ENCODE peak calls at places on chromosome 6, in four cellular contexts. O is NCI-H1092 treated with DMSO at 0.1 percent for 48 hours, P is GM03348, W is AML-193. A is an unnamed sample.

GRCh38 chr6:129643968-129644367 is 66.0 kb downstream of the ARHGAP18 start:
- DNase-seq in O (no peak), P (no peak), W (no peak), A (no peak)

GRCh38 chr6:13754644-13755043 is 43.0 kb upstream of the RANBP9 start:
- DNase-seq in O (no peak), P (no peak), W (no peak), A (no peak)

GRCh38 chr6:143766185-143766553 is 77.0 kb upstream of the LTV1 start:
- DNase-seq in O (no peak), P (no peak), W (no peak), A (no peak)

GRCh38 chr6:85923013-85923430 is 280.3 kb upstream of the SYNCRIP start:
- DNase-seq in O (peak; percentile 26), P (peak; percentile 42), W (peak; percentile 63), A (peak; percentile 55)

GRCh38 chr6:16137451-16137801 is 8.5 kb downstream of the MYLIP start:
- DNase-seq in O (no peak), P (no peak), W (no peak), A (no peak)

GRCh38 chr6:4665489-4666417 is 110.5 kb upstream of the CDYL start:
- DNase-seq in O (no peak), P (no peak), W (no peak), A (no peak)

GRCh38 chr6:42783876-42784738 is 2.3 kb downstream of the BICRAL start:
- DNase-seq in O (no peak), P (no peak), W (peak; percentile 19), A (no peak)

GRCh38 chr6:141467041-141467440 is 665.7 kb upstream of the GJE1 start:
- DNase-seq in O (no peak), P (no peak), W (no peak), A (no peak)

A was measured in AG20443.